ENCODE peak calls at places on chromosomes 2 and 18, in nine cellular contexts. M is adrenal gland; W is CD8-positive, alpha-beta T cell; Q is mesenchymal stem cell; P is Peyer's patch; R is WERI-Rb-1; A is SJSA1; T is heart right ventricle; J is stomach. E is an unnamed sample.
A peak's percentile ranks its signal among the peaks of the same experiment; 100 is the strongest.

GRCh38 chr18:43396266-43396665 is 119.0 kb upstream of the SYT4 start:
- DNase-seq in M (no peak), W (no peak), Q (peak; percentile 50), P (no peak), R (no peak), A (peak; percentile 12), T (no peak), J (no peak), E (peak; percentile 23)

GRCh38 chr2:118123561-118124232 is 35.4 kb downstream of the INSIG2 start:
- DNase-seq in M (no peak), W (no peak), Q (peak; percentile 84), P (no peak), R (no peak), A (no peak), T (no peak), J (no peak), E (no peak)

GRCh38 chr2:6545795-6546194 is 319.9 kb downstream of the CMPK2 start:
- DNase-seq in M (no peak), W (no peak), Q (no peak), P (no peak), R (no peak), A (no peak), T (no peak), J (no peak), E (no peak)

GRCh38 chr2:210224660-210225460 is at the start of gene ACADL:
- DNase-seq in M (no peak), W (no peak), Q (peak; percentile 17), P (peak; percentile 62), R (no peak), A (peak; percentile 30), T (peak; percentile 47), J (peak; percentile 82), E (peak; percentile 31)

GRCh38 chr2:207121784-207122183 is 44.0 kb downstream of the KLF7 start:
- DNase-seq in M (peak; percentile 54), W (no peak), Q (peak; percentile 85), P (no peak), R (no peak), A (peak; percentile 75), T (no peak), J (no peak), E (peak; percentile 43)

GRCh38 chr2:239259173-239259572 is 141.6 kb downstream of the HDAC4 start:
- DNase-seq in M (peak; percentile 11), W (no peak), Q (no peak), P (peak; percentile 47), R (no peak), A (no peak), T (no peak), J (no peak), E (no peak)

GRCh38 chr2:109128466-109129355 is at the start of gene SH3RF3:
- DNase-seq in M (peak; percentile 75), W (no peak), Q (peak; percentile 71), P (peak; percentile 55), R (peak; percentile 50), A (peak; percentile 73), T (peak; percentile 70), J (peak; percentile 44), E (peak; percentile 49)

GRCh38 chr2:226423498-226423960 is 376.1 kb downstream of the IRS1 start:
- DNase-seq in M (peak; percentile 16), W (no peak), Q (peak; percentile 37), P (peak; percentile 51), R (no peak), A (peak; percentile 60), T (peak; percentile 12), J (peak; percentile 26), E (peak; percentile 45)

GRCh38 chr2:175884673-175885393 is 117.2 kb downstream of the LNPK start:
- DNase-seq in M (no peak), W (no peak), Q (no peak), P (no peak), R (no peak), A (no peak), T (no peak), J (no peak), E (peak; percentile 3)

GRCh38 chr2:77005522-77005921 is 516.7 kb downstream of the LRRTM4 start:
- DNase-seq in M (no peak), W (no peak), Q (no peak), P (no peak), R (no peak), A (no peak), T (no peak), J (no peak), E (no peak)

GRCh38 chr2:29596584-29596983 is 324.8 kb downstream of the ALK start:
- DNase-seq in M (no peak), W (no peak), Q (no peak), P (no peak), R (no peak), A (no peak), T (peak; percentile 34), J (no peak), E (no peak)

GRCh38 chr2:428591-428990 is 140.7 kb upstream of the ALKAL2 start:
- DNase-seq in M (no peak), W (no peak), Q (no peak), P (no peak), R (no peak), A (no peak), T (no peak), J (no peak), E (no peak)

GRCh38 chr2:45598545-45598944 is 12.5 kb downstream of the SRBD1 start:
- DNase-seq in M (no peak), W (no peak), Q (no peak), P (no peak), R (no peak), A (no peak), T (no peak), J (no peak), E (no peak)

GRCh38 chr2:45596761-45597160 is 14.3 kb downstream of the SRBD1 start:
- DNase-seq in M (no peak), W (no peak), Q (no peak), P (no peak), R (no peak), A (no peak), T (no peak), J (no peak), E (no peak)

GRCh38 chr2:45591073-45591472 is 20.0 kb downstream of the SRBD1 start:
- DNase-seq in M (no peak), W (no peak), Q (no peak), P (no peak), R (no peak), A (no peak), T (no peak), J (no peak), E (no peak)

GRCh38 chr2:45595724-45596435 is 15.2 kb downstream of the SRBD1 start:
- DNase-seq in M (peak; percentile 51), W (no peak), Q (no peak), P (no peak), R (no peak), A (peak; percentile 15), T (no peak), J (peak; percentile 52), E (no peak)
- H3K36me3 ChIP-seq in M (peaks cover 18% of the 10 kb centered on the region), W (peaks cover 19% of the 10 kb centered on the region), Q (peaks cover 10% of the 10 kb centered on the region), P (no peaks in the 10 kb centered on the region), R (peaks cover 45% of the 10 kb centered on the region), A (peaks cover 49% of the 10 kb centered on the region), T (peaks cover 66% of the 10 kb centered on the region), J (peaks cover 57% of the 10 kb centered on the region), E (peaks cover 47% of the 10 kb centered on the region)

GRCh38 chr18:48869591-48869990 is 81.2 kb downstream of the SMAD7 start:
- DNase-seq in M (no peak), W (no peak), Q (no peak), P (no peak), R (no peak), A (no peak), T (no peak), J (no peak), E (no peak)

GRCh38 chr18:48866856-48867255 is 83.9 kb downstream of the SMAD7 start:
- DNase-seq in M (no peak), W (no peak), Q (no peak), P (no peak), R (no peak), A (no peak), T (no peak), J (no peak), E (no peak)

GRCh38 chr18:48866028-48866733 is 84.6 kb downstream of the SMAD7 start:
- DNase-seq in M (peak; percentile 79), W (no peak), Q (no peak), P (no peak), R (no peak), A (no peak), T (peak; percentile 58), J (peak; percentile 84), E (peak; percentile 80)

GRCh38 chr18:48867978-48868377 is 82.8 kb downstream of the SMAD7 start:
- DNase-seq in M (no peak), W (no peak), Q (no peak), P (no peak), R (no peak), A (no peak), T (no peak), J (no peak), E (no peak)

DNA sequence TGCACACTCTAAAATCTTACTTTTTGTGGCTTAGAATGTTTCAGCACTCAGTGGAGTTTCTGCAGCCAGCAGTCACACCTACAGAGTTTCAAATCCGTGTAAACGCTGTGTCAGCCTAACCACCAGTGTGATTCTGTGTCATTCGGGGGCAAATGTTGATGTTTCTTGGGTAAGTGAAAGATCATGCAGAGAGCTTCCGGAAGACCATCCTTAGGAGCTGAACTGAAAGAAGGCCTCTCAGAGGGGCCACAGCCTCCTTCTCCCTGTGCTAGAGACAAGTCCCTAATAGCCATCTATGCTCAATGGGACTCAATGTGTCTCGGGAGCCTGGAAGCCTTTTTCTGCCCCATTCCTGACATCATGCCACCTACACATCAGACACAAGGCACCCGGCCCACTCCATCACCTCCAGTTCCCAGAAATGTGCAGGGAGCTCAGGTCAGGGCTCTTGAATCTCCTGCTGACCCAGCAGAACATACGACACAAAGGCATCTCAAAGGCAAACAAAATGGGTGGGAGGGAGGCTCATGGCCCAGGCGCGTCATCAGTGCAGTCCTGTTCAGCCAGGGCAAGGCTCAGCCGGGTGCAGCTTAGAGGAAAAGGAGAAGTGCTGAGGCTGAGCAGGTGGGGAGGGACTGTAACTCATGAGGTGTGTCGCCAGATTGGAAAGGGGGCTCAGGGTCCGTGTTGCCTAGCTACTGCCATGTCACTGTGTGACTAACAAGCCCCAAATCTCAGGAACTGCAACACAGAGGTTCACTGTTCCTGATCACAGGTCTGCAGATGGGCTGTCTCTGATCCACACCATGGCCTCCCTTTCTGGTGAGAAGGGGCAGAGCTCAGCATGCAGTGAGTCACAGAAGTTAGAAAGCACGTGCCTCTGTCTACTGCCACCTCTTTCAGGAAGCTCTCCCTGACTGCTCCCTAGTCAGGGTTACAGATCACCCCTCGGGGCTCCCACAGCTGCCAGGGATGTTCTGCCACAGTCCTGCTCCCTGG is 82.0 kb downstream of the SMAD7 start:
- DNase-seq in M (no peak), W (peak; percentile 50), Q (no peak), P (peak; percentile 81), R (peak; percentile 34), A (no peak), T (no peak), J (peak; percentile 37), E (no peak)
- H3K27ac ChIP-seq in M (no peak overlapping the region), W (peak overlapping the region; percentile 36), Q (no peak overlapping the region), P (peak overlapping the region; percentile 21), R (no peak overlapping the region), A (no peak overlapping the region), T (no peak overlapping the region), J (no peak overlapping the region), E (no peak overlapping the region)

GRCh38 chr2:96265840-96266569 is at the start of the genes CIAO1 and TMEM127:
- DNase-seq in M (peak; percentile 99), W (peak; percentile 97), Q (peak; percentile 99), P (peak; percentile 99), R (peak; percentile 99), A (peak; percentile 97), T (peak; percentile 99), J (peak; percentile 99), E (peak; percentile 98)
- H3K36me3 ChIP-seq in M (peaks cover 49% of the 10 kb centered on the region), W (peaks cover 8% of the 10 kb centered on the region), Q (peaks cover 29% of the 10 kb centered on the region), P (no peaks in the 10 kb centered on the region), R (peaks cover 49% of the 10 kb centered on the region), A (peaks cover 69% of the 10 kb centered on the region), T (peaks cover 72% of the 10 kb centered on the region), J (peaks cover 60% of the 10 kb centered on the region), E (peaks cover 20% of the 10 kb centered on the region)

GRCh38 chr2:23651187-23651983 is 266.4 kb downstream of the KLHL29 start:
- DNase-seq in M (peak; percentile 52), W (no peak), Q (peak; percentile 77), P (no peak), R (no peak), A (no peak), T (no peak), J (no peak), E (no peak)
- H3K27ac ChIP-seq in M (no peak overlapping the region), W (no peak overlapping the region), Q (peak overlapping the region; percentile 11), P (no peak overlapping the region), R (no peak overlapping the region), A (no peak overlapping the region), T (no peak overlapping the region), J (no peak overlapping the region), E (no peak overlapping the region)

E was measured in SJCRH30.